ENCODE peak calls at places on chromosomes 16 and 17, in four cellular contexts. L is GM12865, W is B cell, X is neural crest cell. Y is an unnamed sample.

GRCh38 chr16:73871076-73871475 is 425.5 kb upstream of the PSMD7 start:
- DNase-seq in L (no peak), W (no peak), X (no peak), Y (no peak)

GRCh38 chr17:7830616-7831015 is 3.4 kb upstream of the KDM6B start:
- DNase-seq in L (no peak), W (no peak), X (no peak), Y (no peak)

GRCh38 chr17:20263595-20263994 is 203.7 kb downstream of the LGALS9B start:
- DNase-seq in L (no peak), W (no peak), X (no peak), Y (no peak)

GRCh38 chr16:6602401-6602800 is 730.2 kb upstream of the RBFOX1 start:
- DNase-seq in L (no peak), W (no peak), X (no peak), Y (no peak)

GRCh38 chr17:62882878-62883277 is 74.8 kb upstream of the MARCHF10 start:
- DNase-seq in L (no peak), W (no peak), X (no peak), Y (peak; percentile 2)

GRCh38 chr17:50549969-50550368 is 3.0 kb downstream of the SPATA20 start:
- DNase-seq in L (no peak), W (no peak), X (no peak), Y (no peak)

GRCh38 chr16:24135624-24136296 is 120.4 kb upstream of the CACNG3 start:
- DNase-seq in L (no peak), W (no peak), X (no peak), Y (no peak)

GRCh38 chr16:53456625-53457024 is 22.4 kb downstream of the RBL2 start:
- DNase-seq in L (peak; percentile 46), W (no peak), X (no peak), Y (peak; percentile 42)

GRCh38 chr17:78844301-78845005 is 3.8 kb upstream of the USP36 start:
- DNase-seq in L (peak; percentile 23), W (peak; percentile 42), X (no peak), Y (peak; percentile 26)

GRCh38 chr16:28569011-28569410 is 15.3 kb downstream of the SGF29 start:
- DNase-seq in L (no peak), W (no peak), X (no peak), Y (no peak)

GRCh38 chr16:86594712-86595111 is 16.4 kb downstream of the FOXL1 start:
- DNase-seq in L (no peak), W (no peak), X (no peak), Y (no peak)

GRCh38 chr16:86593913-86594312 is 15.6 kb downstream of the FOXL1 start:
- DNase-seq in L (no peak), W (no peak), X (no peak), Y (no peak)

GRCh38 chr16:86587487-86587886 is 9.1 kb downstream of the FOXL1 start:
- DNase-seq in L (no peak), W (no peak), X (no peak), Y (no peak)

GRCh38 chr16:86591270-86591669 is 12.9 kb downstream of the FOXL1 start:
- DNase-seq in L (no peak), W (no peak), X (no peak), Y (no peak)

DNA sequence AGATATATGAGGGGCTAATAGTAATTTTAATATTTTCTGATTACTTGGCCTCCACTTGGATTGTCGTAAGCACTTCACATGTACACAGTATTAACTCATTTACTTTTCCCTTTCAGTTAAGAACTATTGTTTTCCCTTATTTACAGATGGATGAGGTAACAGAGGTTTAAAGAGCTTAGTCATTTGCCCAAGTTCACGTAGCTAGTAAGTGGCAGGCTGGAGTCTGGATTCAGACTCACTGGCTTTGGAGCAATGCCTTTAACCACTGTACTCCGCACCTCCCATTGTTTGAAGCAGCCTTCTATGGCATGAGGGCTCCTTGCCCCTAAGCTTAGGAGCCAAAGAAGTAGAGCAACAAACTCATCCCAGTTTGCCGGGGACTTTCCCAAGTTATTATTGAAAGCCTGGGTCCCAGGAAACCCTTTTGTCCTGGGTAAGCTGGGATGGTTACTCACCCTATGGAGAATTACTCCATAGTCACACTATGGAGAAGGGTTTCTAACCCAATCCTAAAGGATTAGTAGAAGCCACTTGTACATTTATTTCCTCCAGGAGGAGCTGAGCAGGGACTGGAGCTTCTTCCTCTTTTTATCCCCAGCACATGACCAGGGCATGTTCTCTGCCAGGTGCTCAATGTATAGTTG is 12.3 kb downstream of the FOXL1 start:
- DNase-seq in L (no peak), W (no peak), X (no peak), Y (no peak)
- TF ChIP-seq CTCF in L (no peak), W (no peak), X (no peak), Y (no peak)

GRCh38 chr17:38674013-38674748 is 576 bp downstream of the EPOP start:
- DNase-seq in L (peak; percentile 44), W (peak; percentile 61), X (no peak), Y (peak; percentile 52)
- TF ChIP-seq CTCF in L (peak; percentile 19), W (no peak), X (peak; percentile 42), Y (no peak)

GRCh38 chr17:44007346-44008204 is 3.2 kb downstream of the NAGS start:
- DNase-seq in L (no peak), W (no peak), X (no peak), Y (no peak)
- TF ChIP-seq CTCF in L (no peak), W (no peak), X (peak; percentile 34), Y (no peak)

DNA sequence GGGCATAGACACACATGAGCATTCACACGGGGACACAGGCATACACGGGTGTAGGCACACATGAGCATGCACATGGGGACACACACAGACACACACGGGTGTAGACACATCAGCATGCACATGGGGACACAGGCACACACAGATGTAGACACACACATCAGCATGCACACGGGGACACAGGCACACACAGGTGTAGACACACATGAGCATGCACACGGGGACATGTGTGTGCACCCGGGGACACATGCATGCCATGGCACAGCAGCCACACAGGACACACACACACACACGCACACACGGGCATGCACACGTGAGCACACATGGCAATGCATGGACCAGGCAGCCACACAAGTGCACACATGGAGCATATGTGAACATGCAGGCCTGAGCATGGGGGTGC is 5.2 kb upstream of the DCXR start:
- DNase-seq in L (no peak), W (no peak), X (no peak), Y (no peak)
- TF ChIP-seq CTCF in L (no peak), W (no peak), X (no peak), Y (no peak)

GRCh38 chr16:67926181-67926742 is 5.4 kb downstream of the CTRL start:
- DNase-seq in L (no peak), W (no peak), X (no peak), Y (no peak)
- TF ChIP-seq CTCF in L (no peak), W (no peak), X (no peak), Y (no peak)

GRCh38 chr17:29180051-29180787 is at the start of gene MYO18A:
- DNase-seq in L (peak; percentile 87), W (peak; percentile 90), X (peak; percentile 80), Y (peak; percentile 83)

GRCh38 chr17:29177871-29178749 is 2.1 kb downstream of the MYO18A start:
- DNase-seq in L (no peak), W (no peak), X (no peak), Y (no peak)

GRCh38 chr17:29180788-29181160 is 576 bp upstream of the MYO18A start:
- DNase-seq in L (no peak), W (no peak), X (no peak), Y (no peak)

GRCh38 chr17:29178750-29179231 is 1.4 kb downstream of the MYO18A start:
- DNase-seq in L (no peak), W (no peak), X (no peak), Y (peak; percentile 15)

DNA sequence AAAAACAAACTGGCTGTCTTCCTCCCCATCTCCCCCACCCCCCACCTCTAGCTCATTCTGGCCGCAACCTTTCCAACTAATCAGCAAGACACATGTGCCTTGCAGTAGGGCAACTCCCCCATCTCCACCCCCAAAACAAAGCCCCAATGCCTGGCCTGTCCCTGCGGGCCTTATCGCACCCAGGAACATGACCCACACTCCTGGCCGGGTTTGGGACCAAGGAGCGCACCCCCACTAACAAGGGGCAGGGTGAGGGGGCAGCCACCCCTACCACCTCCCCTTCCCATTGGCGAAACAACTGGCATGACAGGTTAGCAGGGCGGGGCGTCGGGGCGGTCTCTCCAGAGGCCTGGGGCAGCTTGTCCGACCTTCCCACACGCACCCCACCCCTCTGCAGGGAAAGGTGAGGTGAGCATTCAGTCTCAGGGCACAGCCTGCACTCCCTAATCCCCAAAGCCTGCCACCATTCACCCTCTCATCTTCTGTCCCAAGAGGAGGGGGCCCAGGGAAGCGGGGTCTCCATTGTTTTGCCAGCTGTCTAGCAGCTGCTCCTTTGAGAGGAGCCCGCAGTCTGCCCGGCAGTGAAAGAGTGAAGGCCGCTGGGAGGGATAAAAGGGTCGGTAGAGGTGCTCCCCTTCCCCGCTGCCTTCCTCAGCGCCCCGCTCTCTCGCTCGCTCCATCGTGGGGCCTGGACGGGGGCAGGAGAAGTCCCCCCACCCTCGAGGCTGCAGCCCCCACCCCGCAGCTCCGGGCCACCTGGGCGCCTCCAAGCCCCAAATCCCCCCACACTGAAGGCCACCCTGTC is 764 bp downstream of the MYO18A start:
- DNase-seq in L (no peak), W (no peak), X (peak; percentile 25), Y (no peak)
- TF ChIP-seq CTCF in L (no peak), W (no peak), X (no peak), Y (no peak)

DNA sequence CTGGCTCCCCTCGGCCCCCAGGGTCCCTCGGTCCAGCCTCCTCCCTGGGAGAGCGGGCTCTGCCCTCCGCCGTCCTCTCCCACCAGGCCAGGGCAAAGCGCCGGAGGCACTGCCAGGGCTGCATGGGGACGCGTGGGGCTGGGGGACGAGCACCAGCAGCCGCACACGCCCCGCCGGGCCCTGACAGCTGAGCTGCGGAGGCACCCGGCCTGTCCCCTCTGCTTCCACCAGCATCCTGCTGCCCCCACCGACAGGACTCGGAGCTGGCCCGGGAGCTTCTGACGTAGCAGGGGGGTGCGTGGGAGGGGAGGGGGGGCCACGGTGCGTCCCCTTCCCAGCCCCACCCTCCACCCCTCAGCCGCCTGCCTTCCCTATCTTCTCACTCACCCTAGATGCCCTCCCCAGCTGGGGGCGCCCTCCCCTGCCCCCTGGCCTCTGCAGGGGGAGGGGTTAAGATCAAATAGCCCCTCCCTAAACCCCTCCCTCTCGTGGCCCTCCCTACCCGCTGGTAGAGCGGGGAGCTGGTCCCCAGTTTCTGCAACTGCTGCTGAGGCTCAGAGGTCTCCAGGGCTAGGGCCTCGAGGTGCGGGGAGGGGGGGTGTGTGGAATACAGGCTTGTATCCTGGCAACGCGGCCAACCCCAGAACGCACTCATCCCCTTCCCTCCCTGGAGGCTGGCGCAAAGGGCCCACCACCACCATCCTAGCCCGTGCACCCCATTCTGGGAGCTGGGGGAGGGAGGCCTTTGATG is 1.1 kb downstream of the SRCIN1 start:
- DNase-seq in L (peak; percentile 34), W (peak; percentile 44), X (peak; percentile 29), Y (peak; percentile 58)
- TF ChIP-seq CTCF in L (no peak), W (no peak), X (peak; percentile 52), Y (no peak)

DNA sequence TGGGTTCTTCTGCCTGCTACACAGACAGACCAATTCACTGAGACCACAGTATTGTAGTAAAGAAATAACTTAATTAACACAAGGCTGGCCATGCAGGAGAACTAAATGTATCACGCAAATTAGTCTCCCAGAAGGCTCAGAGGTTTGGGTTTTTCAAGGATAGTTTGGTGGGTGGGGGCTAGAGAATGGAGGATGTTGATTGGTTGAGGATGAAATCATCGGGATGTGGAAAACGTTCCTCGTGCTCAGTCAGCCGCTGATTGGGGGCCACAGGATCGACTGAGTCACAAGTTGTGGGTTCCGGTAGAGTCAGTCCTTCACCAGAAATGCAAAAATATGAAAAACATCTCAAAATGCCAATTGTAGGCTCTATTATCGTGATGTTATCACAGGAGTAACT is 18.7 kb downstream of the RHOT1 start:
- DNase-seq in L (no peak), W (no peak), X (no peak), Y (no peak)
- TF ChIP-seq CTCF in L (no peak), W (no peak), X (no peak), Y (no peak)